ENCODE peak calls at places on chromosomes 3 and 15, in six cellular contexts. Z, G, L, H, M and F are unnamed samples.

GRCh38 chr3:52777127-52777958 is at the start of gene ITIH1:
- DNase-seq in Z (peak), G (no peak), L (peak), H (no peak), M (no peak), F (no peak)

GRCh38 chr15:41291065-41291631 is 41.2 kb downstream of the OIP5 start:
- DNase-seq in Z (no peak), G (no peak), L (no peak), H (no peak), M (no peak), F (no peak)

GRCh38 chr3:15337963-15338362 is 5.6 kb upstream of the SH3BP5 start:
- DNase-seq in Z (no peak), G (no peak), L (no peak), H (no peak), M (no peak), F (no peak)

GRCh38 chr3:21747376-21747775 is 3.6 kb downstream of the ZNF385D start:
- DNase-seq in Z (no peak), G (no peak), L (no peak), H (no peak), M (no peak), F (no peak)

GRCh38 chr3:169929830-169930519 is 18.6 kb downstream of the SAMD7 start:
- DNase-seq in Z (no peak), G (no peak), L (no peak), H (no peak), M (no peak), F (no peak)

GRCh38 chr3:143119974-143120715 is 574 bp downstream of the CHST2 start:
- DNase-seq in Z (peak), G (no peak), L (no peak), H (no peak), M (peak), F (no peak)

GRCh38 chr3:120170223-120170622 is 76.0 kb upstream of the GSK3B start:
- DNase-seq in Z (no peak), G (no peak), L (peak), H (no peak), M (peak), F (no peak)

GRCh38 chr15:74123131-74123429 is 7.3 kb upstream of the ISLR2 start:
- DNase-seq in Z (no peak), G (no peak), L (no peak), H (no peak), M (no peak), F (no peak)

GRCh38 chr15:68559342-68560310 is 19.2 kb upstream of the CORO2B start:
- DNase-seq in Z (peak), G (peak), L (peak), H (peak), M (peak), F (no peak)

GRCh38 chr3:4322635-4323034 is 19.5 kb downstream of the SETMAR start:
- DNase-seq in Z (peak), G (no peak), L (no peak), H (no peak), M (no peak), F (no peak)

GRCh38 chr15:59524331-59524731 is 86.3 kb downstream of the FAM81A start:
- DNase-seq in Z (no peak), G (no peak), L (no peak), H (no peak), M (no peak), F (no peak)

GRCh38 chr3:151109401-151109800 is 23.9 kb downstream of the MED12L start:
- DNase-seq in Z (no peak), G (no peak), L (no peak), H (no peak), M (no peak), F (no peak)

GRCh38 chr3:194136519-194137313 is 768 bp downstream of the HES1 start:
- DNase-seq in Z (peak), G (no peak), L (no peak), H (no peak), M (no peak), F (peak)

GRCh38 chr15:73694419-73694818 is 10.2 kb downstream of the CD276 start:
- DNase-seq in Z (no peak), G (no peak), L (no peak), H (no peak), M (no peak), F (no peak)

GRCh38 chr3:6928064-6928463 is 67.1 kb downstream of the GRM7 start:
- DNase-seq in Z (peak), G (no peak), L (no peak), H (no peak), M (no peak), F (no peak)

GRCh38 chr3:133851266-133851906 is 44.3 kb downstream of the RAB6B start:
- DNase-seq in Z (no peak), G (no peak), L (no peak), H (no peak), M (no peak), F (no peak)

GRCh38 chr3:136267235-136267634 is 17.1 kb downstream of the PCCB start:
- DNase-seq in Z (no peak), G (no peak), L (no peak), H (no peak), M (no peak), F (no peak)

GRCh38 chr15:77454265-77454664 is 33.6 kb downstream of the HMG20A start:
- DNase-seq in Z (no peak), G (no peak), L (no peak), H (no peak), M (no peak), F (no peak)

GRCh38 chr3:132870596-132870995 is 148.4 kb upstream of the NPHP3 start:
- DNase-seq in Z (no peak), G (no peak), L (no peak), H (no peak), M (no peak), F (no peak)

GRCh38 chr15:29522373-29523276 is 253.0 kb upstream of the NSMCE3 start:
- DNase-seq in Z (no peak), G (no peak), L (no peak), H (no peak), M (peak), F (no peak)

GRCh38 chr3:52054689-52055511 is 1.5 kb downstream of the DUSP7 start:
- DNase-seq in Z (no peak), G (no peak), L (no peak), H (no peak), M (no peak), F (no peak)

GRCh38 chr15:55457401-55458022 is 49.2 kb downstream of the PIERCE2 start:
- DNase-seq in Z (no peak), G (no peak), L (no peak), H (no peak), M (no peak), F (no peak)

GRCh38 chr15:43763819-43764446 is 12.8 kb downstream of the ELL3 start:
- DNase-seq in Z (no peak), G (no peak), L (no peak), H (no peak), M (no peak), F (no peak)

DNA sequence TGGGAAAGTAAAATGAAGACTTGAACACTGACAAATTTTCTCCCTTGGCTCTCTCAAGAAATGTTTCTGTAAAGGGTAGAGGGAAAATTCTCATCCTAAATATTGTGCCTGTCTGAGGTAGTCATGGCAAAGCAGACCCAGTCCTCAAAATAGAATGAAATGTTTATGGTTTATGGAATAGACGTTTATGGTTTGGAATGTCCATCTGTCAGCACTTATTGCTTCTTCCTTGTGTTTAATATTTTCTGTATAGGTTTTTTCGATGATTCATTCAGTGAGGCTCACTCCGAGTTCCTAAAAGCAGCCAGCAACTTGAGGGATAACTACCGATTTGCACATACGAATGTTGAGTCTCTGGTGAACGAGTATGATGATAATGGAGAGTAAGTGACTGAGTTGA is 13.9 kb downstream of the ELL3 start:
- DNase-seq in Z (no peak), G (no peak), L (no peak), H (no peak), M (no peak), F (no peak)
- H3K27ac ChIP-seq in Z (no peak), G (no peak), L (no peak), H (no peak), M (no peak), F (no peak)

GRCh38 chr3:149551500-149551899 is 77.0 kb downstream of the TM4SF4 start:
- DNase-seq in Z (no peak), G (no peak), L (no peak), H (no peak), M (no peak), F (no peak)

GRCh38 chr3:149555941-149556340 is 81.4 kb downstream of the TM4SF4 start:
- DNase-seq in Z (no peak), G (no peak), L (no peak), H (no peak), M (no peak), F (no peak)

GRCh38 chr3:149552700-149553099 is 78.2 kb downstream of the TM4SF4 start:
- DNase-seq in Z (no peak), G (no peak), L (no peak), H (no peak), M (no peak), F (no peak)

GRCh38 chr3:149553781-149554451 is 79.4 kb downstream of the TM4SF4 start:
- DNase-seq in Z (no peak), G (no peak), L (no peak), H (no peak), M (no peak), F (no peak)

DNA sequence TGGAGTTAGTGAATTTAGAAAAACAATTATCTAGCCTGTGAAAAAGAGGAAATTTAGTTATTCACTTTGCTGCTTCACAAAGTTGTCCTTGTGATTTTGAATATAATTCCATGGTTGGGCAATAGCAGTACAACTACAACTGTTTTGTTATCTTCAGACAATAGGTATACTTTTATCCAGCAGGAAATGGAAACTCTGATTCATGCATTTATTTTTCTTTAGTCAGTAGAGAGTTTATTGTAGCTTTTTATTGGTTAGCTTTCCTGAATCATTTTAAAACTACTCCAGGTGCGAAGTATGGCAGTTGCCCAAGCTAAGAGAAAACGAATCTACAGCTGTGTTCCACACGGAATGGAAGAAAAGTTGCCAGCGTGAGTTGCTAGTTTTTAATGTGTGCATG is 80.3 kb downstream of the TM4SF4 start:
- DNase-seq in Z (no peak), G (no peak), L (no peak), H (no peak), M (no peak), F (no peak)
- H3K27ac ChIP-seq in Z (no peak), G (no peak), L (peak), H (no peak), M (peak), F (peak)

GRCh38 chr3:138409171-138409570 is 25.2 kb upstream of the ESYT3 start:
- DNase-seq in Z (no peak), G (no peak), L (no peak), H (no peak), M (no peak), F (no peak)
- H3K27ac ChIP-seq in Z (no peak), G (peak), L (no peak), H (no peak), M (no peak), F (no peak)

DNA sequence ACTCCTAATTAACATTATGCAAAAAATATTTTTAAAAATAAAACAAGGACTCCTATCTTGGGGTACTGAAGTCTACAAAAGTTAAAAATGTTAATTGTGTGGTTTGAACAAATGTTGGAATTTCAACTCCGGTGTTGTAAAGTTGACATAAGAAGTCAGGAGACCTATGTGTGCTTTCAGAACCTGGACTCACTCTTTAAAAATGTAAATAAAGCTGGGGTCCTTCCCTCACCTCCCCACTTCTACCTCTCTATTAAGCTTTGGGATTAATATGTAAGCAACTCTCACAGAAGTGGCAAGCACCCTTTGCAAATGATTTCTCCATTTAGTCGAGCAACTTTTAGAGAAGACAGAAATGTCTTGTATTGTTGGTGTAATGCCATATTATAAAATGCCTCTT is 11.9 kb downstream of the MEIS2 start:
- DNase-seq in Z (no peak), G (no peak), L (no peak), H (no peak), M (no peak), F (no peak)
- H3K27ac ChIP-seq in Z (no peak), G (peak), L (no peak), H (no peak), M (no peak), F (no peak)

GRCh38 chr3:67804089-67804488 is 149.7 kb upstream of the SUCLG2 start:
- DNase-seq in Z (no peak), G (no peak), L (no peak), H (no peak), M (no peak), F (no peak)
- H3K27ac ChIP-seq in Z (no peak), G (no peak), L (no peak), H (no peak), M (no peak), F (no peak)

GRCh38 chr3:43104786-43105185 is 1.1 kb downstream of the POMGNT2 start:
- DNase-seq in Z (no peak), G (no peak), L (no peak), H (no peak), M (no peak), F (no peak)

GRCh38 chr3:43105597-43106292 is at the start of gene POMGNT2:
- DNase-seq in Z (peak), G (peak), L (peak), H (peak), M (peak), F (peak)

GRCh38 chr3:43105224-43105596 is 669 bp downstream of the POMGNT2 start:
- DNase-seq in Z (no peak), G (no peak), L (no peak), H (no peak), M (no peak), F (no peak)

GRCh38 chr3:43104039-43104438 is 1.8 kb downstream of the POMGNT2 start:
- DNase-seq in Z (no peak), G (no peak), L (no peak), H (no peak), M (no peak), F (no peak)

GRCh38 chr3:43102773-43103480 is 3.0 kb downstream of the POMGNT2 start:
- DNase-seq in Z (no peak), G (no peak), L (no peak), H (no peak), M (no peak), F (no peak)
- H3K27ac ChIP-seq in Z (no peak), G (no peak), L (no peak), H (no peak), M (no peak), F (no peak)

GRCh38 chr15:71002321-71002720 is 109.7 kb downstream of the LRRC49 start:
- DNase-seq in Z (no peak), G (no peak), L (no peak), H (no peak), M (no peak), F (no peak)
- H3K27ac ChIP-seq in Z (no peak), G (no peak), L (no peak), H (no peak), M (no peak), F (peak)

GRCh38 chr3:45995370-45996192 is at the start of gene FYCO1:
- DNase-seq in Z (peak), G (peak), L (peak), H (peak), M (peak), F (peak)
- H3K27ac ChIP-seq in Z (peak), G (peak), L (no peak), H (peak), M (peak), F (peak)

DNA sequence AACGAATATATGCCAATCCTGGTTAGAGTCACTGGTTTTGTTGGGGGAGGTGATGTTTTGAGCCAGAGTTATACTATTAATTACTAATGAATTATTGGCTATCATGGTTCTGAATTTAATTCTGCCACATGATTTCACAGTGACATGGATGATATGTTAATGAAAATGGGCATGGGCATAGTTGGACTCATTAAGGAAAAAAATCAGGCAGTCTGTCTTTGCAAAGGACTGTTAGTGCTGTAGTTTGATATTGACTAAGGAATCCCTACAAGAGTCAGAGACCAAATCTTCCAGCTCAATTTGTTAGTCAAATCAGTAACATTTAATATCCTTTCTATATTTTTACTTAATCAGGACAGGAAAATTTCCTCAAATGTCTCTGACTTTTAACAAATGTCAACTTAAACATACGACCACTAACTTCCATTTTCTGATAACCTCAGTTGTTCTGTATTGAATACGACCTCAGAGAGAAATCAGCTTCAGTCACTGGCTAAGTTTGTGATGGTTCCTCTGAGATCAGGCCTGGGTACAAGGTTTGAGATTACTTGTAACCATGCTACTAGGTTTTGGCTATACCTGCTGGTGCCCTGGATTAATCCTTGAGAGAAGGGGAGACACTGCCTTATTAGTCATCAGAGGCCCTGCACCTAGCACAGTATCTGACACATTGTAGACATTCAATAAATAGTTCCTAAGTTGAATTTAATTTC is 13.3 kb downstream of the NFKBIZ start:
- DNase-seq in Z (no peak), G (no peak), L (no peak), H (no peak), M (no peak), F (no peak)
- H3K27ac ChIP-seq in Z (no peak), G (no peak), L (no peak), H (no peak), M (no peak), F (no peak)